ENCODE peak calls at places on chromosomes 3 and 15, in ten cellular contexts. D is iris pigment epithelial cell; G is body of pancreas; E is stimulated activated CD8-positive, alpha-beta memory T cell treated with anti-CD3 and anti-CD28 coated beads, Interleukin-4, amount 100 ng/mL, for 48 hours; V is GM06990; K is neuronal stem cell; H is activated T-helper 1 cell treated with Interleukin-2 at 50 U/mL for 16 hours; S is NAMALWA; W is germinal center; F is T-helper 17 cell. N is an unnamed sample.

GRCh38 chr15:74540135-74540760 is 772 bp upstream of the ARID3B start:
- DNase-seq in V (peak), K (no peak), F (no peak), H (no peak), D (peak), W (peak), S (peak), E (no peak), G (no peak), N (no peak)

GRCh38 chr3:23480324-23480704 is 277.2 kb downstream of the UBE2E2 start:
- DNase-seq in V (no peak), K (no peak), H (no peak), D (no peak), W (no peak), S (no peak), F (no peak), E (no peak), G (no peak), N (no peak)

GRCh38 chr3:23055733-23056376 is 147.3 kb upstream of the UBE2E2 start:
- DNase-seq in D (peak), F (no peak), E (no peak), W (no peak), H (no peak), G (no peak), K (no peak), S (no peak), V (no peak), N (no peak)

GRCh38 chr3:197692641-197693040 is 44.1 kb downstream of the RUBCN start:
- DNase-seq in V (no peak), K (no peak), G (no peak), H (no peak), W (no peak), F (no peak), E (no peak), S (no peak), D (peak), N (no peak)

GRCh38 chr15:96851613-96852012 is 521.1 kb downstream of the NR2F2 start:
- DNase-seq in W (no peak), G (no peak), S (no peak), V (no peak), D (peak), E (no peak), F (no peak), H (no peak), K (no peak), N (no peak)

GRCh38 chr3:56916697-56917336 is 115.1 kb upstream of the ARHGEF3 start:
- DNase-seq in G (no peak), H (no peak), K (no peak), D (no peak), F (no peak), E (no peak), S (peak), V (peak), W (no peak), N (no peak)

GRCh38 chr15:67930720-67931119 is 90.9 kb upstream of the RNU6-1 start:
- DNase-seq in D (no peak), S (no peak), K (no peak), E (no peak), H (no peak), F (no peak), W (no peak), G (peak), V (no peak), N (no peak)

GRCh38 chr15:62208367-62208766 is 43.3 kb upstream of the C2CD4B start:
- DNase-seq in E (no peak), W (no peak), G (no peak), D (no peak), K (no peak), F (no peak), H (no peak), V (no peak), S (no peak), N (no peak)

GRCh38 chr3:57120040-57120802 is 44.9 kb downstream of the IL17RD start:
- DNase-seq in S (no peak), H (no peak), K (no peak), D (no peak), V (no peak), G (peak), W (no peak), F (no peak), E (no peak), N (no peak)

GRCh38 chr15:92807971-92808571 is 92.1 kb upstream of the CHD2 start:
- DNase-seq in S (peak), H (no peak), V (peak), F (no peak), G (no peak), D (peak), E (no peak), W (no peak), K (no peak), N (peak)

GRCh38 chr3:192902481-192903023 is 15.1 kb downstream of the MB21D2 start:
- DNase-seq in H (no peak), K (no peak), S (no peak), G (no peak), D (peak), F (no peak), W (no peak), V (no peak), E (no peak), N (no peak)

GRCh38 chr3:138367912-138368311 is 19.5 kb downstream of the MRAS start:
- DNase-seq in F (no peak), W (peak), D (peak), K (no peak), V (no peak), S (peak), E (no peak), G (peak), H (no peak), N (peak)

GRCh38 chr15:90585863-90586262 is 56.1 kb downstream of the CRTC3 start:
- DNase-seq in E (no peak), V (no peak), W (no peak), H (no peak), G (no peak), S (no peak), K (no peak), D (peak), F (no peak), N (no peak)

GRCh38 chr3:159635047-159635641 is 353.5 kb upstream of the IL12A start:
- DNase-seq in H (no peak), S (no peak), F (no peak), W (no peak), V (no peak), D (peak), K (no peak), G (no peak), E (no peak), N (no peak)

GRCh38 chr3:42601898-42602581 is 1.6 kb downstream of the NKTR start:
- DNase-seq in F (no peak), E (no peak), K (no peak), G (no peak), D (peak), W (no peak), V (no peak), S (peak), H (no peak), N (no peak)

GRCh38 chr15:40249477-40250303 is 10.8 kb downstream of the PAK6 start:
- DNase-seq in W (no peak), F (no peak), E (no peak), V (no peak), S (no peak), D (peak), K (no peak), H (no peak), G (no peak), N (no peak)

GRCh38 chr3:71536376-71536965 is 47.1 kb downstream of the FOXP1 start:
- DNase-seq in S (no peak), G (no peak), V (no peak), K (no peak), E (no peak), F (no peak), H (no peak), D (peak), W (no peak), N (no peak)

GRCh38 chr15:56464893-56465520 is at the start of gene MNS1:
- DNase-seq in K (peak), H (peak), E (peak), F (no peak), S (peak), V (peak), W (peak), G (peak), D (peak), N (peak)

GRCh38 chr3:104392327-104392726 is 974.4 kb upstream of the ALCAM start:
- DNase-seq in G (no peak), F (no peak), K (no peak), E (no peak), D (no peak), V (no peak), S (peak), H (no peak), W (no peak), N (no peak)

GRCh38 chr3:113890256-113890900 is 51.8 kb downstream of the GRAMD1C start:
- DNase-seq in W (no peak), S (no peak), K (no peak), V (peak), D (no peak), F (no peak), H (no peak), E (no peak), G (peak), N (peak)

GRCh38 chr3:111735271-111735758 is 123.8 kb upstream of the PHLDB2 start:
- DNase-seq in H (no peak), D (peak), F (no peak), W (no peak), V (no peak), E (no peak), K (no peak), S (no peak), G (peak), N (no peak)

GRCh38 chr15:39430389-39430788 is 150.5 kb upstream of the THBS1 start:
- DNase-seq in W (no peak), K (no peak), D (no peak), H (no peak), F (no peak), G (no peak), E (no peak), V (no peak), S (no peak), N (no peak)

GRCh38 chr15:44812029-44812517 is 75.7 kb downstream of the TRIM69 start:
- DNase-seq in G (peak), E (no peak), S (no peak), F (no peak), D (no peak), K (no peak), V (no peak), H (no peak), W (no peak), N (peak)

GRCh38 chr3:111303760-111304159 is 232.1 kb downstream of the NECTIN3 start:
- DNase-seq in H (no peak), E (no peak), F (no peak), V (no peak), W (no peak), G (no peak), K (no peak), S (no peak), D (peak), N (no peak)

GRCh38 chr15:98682992-98683701 is 34.8 kb downstream of the IGF1R start:
- DNase-seq in G (no peak), S (no peak), F (no peak), D (no peak), W (no peak), V (no peak), K (no peak), E (no peak), H (no peak), N (no peak)

GRCh38 chr3:46094506-46094905 is 67.2 kb upstream of the XCR1 start:
- DNase-seq in K (no peak), F (no peak), G (no peak), D (no peak), H (no peak), W (no peak), S (no peak), E (no peak), V (no peak), N (no peak)

GRCh38 chr3:188947983-188948657 is 223.7 kb upstream of the TPRG1 start:
- DNase-seq in K (peak), S (no peak), D (peak), H (no peak), G (peak), V (no peak), W (no peak), E (no peak), F (no peak), N (peak)

N was measured in transverse colon.